ENCODE peak calls at places on chromosomes 13 and 19, in five cellular contexts. D, B, V, R and Q are unnamed samples.

GRCh38 chr19:19464339-19465098 is 50.8 kb downstream of the TSSK6 start:
- DNase-seq in D (peak), V (no peak), R (no peak), B (no peak), Q (no peak)

GRCh38 chr13:99436686-99437416 is 64.4 kb upstream of the TM9SF2 start:
- DNase-seq in B (peak), V (peak), D (peak), R (peak), Q (peak)

GRCh38 chr19:13238891-13239534 is 88.8 kb downstream of the IER2 start:
- DNase-seq in R (no peak), B (no peak), V (no peak), D (no peak), Q (no peak)

GRCh38 chr13:22703601-22704209 is 477.1 kb upstream of the SGCG start:
- DNase-seq in V (no peak), B (no peak), R (no peak), D (no peak), Q (no peak)

GRCh38 chr19:42054205-42054604 is 15.8 kb downstream of the GRIK5 start:
- DNase-seq in V (no peak), R (no peak), B (no peak), D (no peak), Q (no peak)

GRCh38 chr13:97068146-97068545 is 73.9 kb upstream of the OXGR1 start:
- DNase-seq in R (no peak), B (no peak), D (peak), V (no peak), Q (no peak)

GRCh38 chr19:50639121-50640112 is at the start of gene SYT3:
- DNase-seq in D (peak), V (peak), B (peak), R (no peak), Q (no peak)

GRCh38 chr13:95628488-95628887 is 16.0 kb downstream of the DZIP1 start:
- DNase-seq in V (no peak), D (no peak), R (no peak), B (no peak), Q (no peak)

GRCh38 chr19:7618771-7619510 is 10.4 kb downstream of the XAB2 start:
- DNase-seq in V (no peak), B (no peak), R (no peak), D (no peak), Q (no peak)

GRCh38 chr13:74796126-74796643 is 662.0 kb upstream of the KLF12 start:
- DNase-seq in D (no peak), R (no peak), B (no peak), V (no peak), Q (no peak)

GRCh38 chr13:100131863-100132574 is 43.1 kb downstream of the PCCA start:
- DNase-seq in V (no peak), R (no peak), D (peak), B (peak), Q (peak)

GRCh38 chr19:52307275-52307674 is 10.3 kb downstream of the ZNF480 start:
- DNase-seq in D (peak), R (no peak), B (no peak), V (peak), Q (no peak)

GRCh38 chr13:96816261-96816660 is 178.0 kb downstream of the OXGR1 start:
- DNase-seq in B (no peak), V (no peak), R (no peak), D (no peak), Q (no peak)

GRCh38 chr19:45187421-45188100 is 9.0 kb downstream of the BLOC1S3 start:
- DNase-seq in R (no peak), V (peak), B (no peak), D (no peak), Q (no peak)

GRCh38 chr19:35211545-35212230 is 16.9 kb downstream of the FAM187B start:
- DNase-seq in V (no peak), R (peak), D (peak), B (no peak), Q (no peak)

GRCh38 chr13:94305463-94305862 is 174.0 kb downstream of the DCT start:
- DNase-seq in R (no peak), D (peak), V (no peak), B (no peak), Q (no peak)

GRCh38 chr13:94433055-94433947 is 46.2 kb downstream of the DCT start:
- DNase-seq in B (no peak), R (no peak), D (no peak), V (peak), Q (no peak)

GRCh38 chr19:10936661-10937084 is 8.1 kb downstream of the TIMM29 start:
- DNase-seq in V (peak), R (no peak), B (no peak), D (peak), Q (peak)

GRCh38 chr13:37944476-37945442 is 75.2 kb upstream of the TRPC4 start:
- DNase-seq in R (no peak), D (no peak), V (no peak), B (no peak), Q (no peak)

GRCh38 chr13:30181856-30182651 is 125.3 kb downstream of the KATNAL1 start:
- DNase-seq in B (no peak), D (no peak), R (no peak), V (no peak), Q (no peak)

GRCh38 chr19:39098365-39099269 is 14.4 kb downstream of the ACP7 start:
- DNase-seq in B (no peak), D (no peak), V (no peak), R (no peak), Q (no peak)

GRCh38 chr13:52156724-52157251 is 2.6 kb downstream of the NEK3 start:
- DNase-seq in B (no peak), V (no peak), R (no peak), D (peak), Q (no peak)

GRCh38 chr13:42275098-42275471 is 3.1 kb downstream of the AKAP11 start:
- DNase-seq in B (no peak), R (no peak), D (no peak), V (no peak), Q (no peak)

GRCh38 chr19:38683393-38684077 is 36.1 kb downstream of the ACTN4 start:
- DNase-seq in B (no peak), V (peak), D (peak), R (peak), Q (peak)

GRCh38 chr13:23513460-23513859 is 56.8 kb upstream of the TNFRSF19 start:
- DNase-seq in R (no peak), V (no peak), B (no peak), D (no peak), Q (no peak)

GRCh38 chr13:20049558-20050473 is 91.3 kb downstream of the ZMYM2 start:
- DNase-seq in R (no peak), V (no peak), B (no peak), D (peak), Q (no peak)

GRCh38 chr19:42121666-42122069 is 10.6 kb downstream of the POU2F2 start:
- DNase-seq in R (peak), D (peak), V (no peak), B (no peak), Q (peak)

GRCh38 chr19:379796-380195 is 29.2 kb downstream of the C2CD4C start:
- DNase-seq in B (no peak), V (no peak), D (no peak), R (no peak), Q (no peak)

GRCh38 chr19:40219721-40220276 is 1.6 kb upstream of the TTC9B start:
- DNase-seq in R (no peak), B (no peak), V (no peak), D (peak), Q (peak)